ENCODE peak calls at places on chromosomes 12 and 14, in nine cellular contexts. One of them, this sample, is unnamed.
A peak's percentile ranks its signal among the peaks of the same experiment; 100 is the strongest.

GRCh38 chr12:55716582-55717396 is 943 bp downstream of the BLOC1S1 start:
- DNase-seq in progenitor cell of endocrine pancreas: no peak
- DNase-seq in mesothelial cell of epicardium: no peak
- DNase-seq in BE2C: no peak
- DNase-seq in choroid plexus epithelial cell: no peak
- DNase-seq in lower leg skin: no peak
- DNase-seq in type B pancreatic cell: no peak
- DNase-seq in uterus: no peak
- DNase-seq in psoas muscle: peak; percentile 17
- DNase-seq in this sample: no peak

GRCh38 chr12:51071663-51072062 is 11.7 kb downstream of the CSRNP2 start:
- DNase-seq in progenitor cell of endocrine pancreas: no peak
- DNase-seq in type B pancreatic cell: peak; percentile 8
- DNase-seq in psoas muscle: no peak
- DNase-seq in mesothelial cell of epicardium: no peak
- DNase-seq in choroid plexus epithelial cell: peak; percentile 18
- DNase-seq in BE2C: no peak
- DNase-seq in uterus: no peak
- DNase-seq in lower leg skin: no peak
- DNase-seq in this sample: no peak

GRCh38 chr14:61003571-61003970 is 22.5 kb downstream of the SLC38A6 start:
- DNase-seq in psoas muscle: no peak
- DNase-seq in choroid plexus epithelial cell: peak; percentile 65
- DNase-seq in uterus: no peak
- DNase-seq in mesothelial cell of epicardium: no peak
- DNase-seq in lower leg skin: no peak
- DNase-seq in BE2C: no peak
- DNase-seq in type B pancreatic cell: no peak
- DNase-seq in progenitor cell of endocrine pancreas: no peak
- DNase-seq in this sample: no peak

GRCh38 chr12:90058721-90059120 is 350.1 kb upstream of the ATP2B1 start:
- DNase-seq in mesothelial cell of epicardium: no peak
- DNase-seq in uterus: no peak
- DNase-seq in psoas muscle: no peak
- DNase-seq in choroid plexus epithelial cell: peak; percentile 91
- DNase-seq in BE2C: no peak
- DNase-seq in lower leg skin: no peak
- DNase-seq in type B pancreatic cell: no peak
- DNase-seq in progenitor cell of endocrine pancreas: no peak
- DNase-seq in this sample: no peak

GRCh38 chr12:94649349-94650142 is 811 bp downstream of the TMCC3 start:
- DNase-seq in mesothelial cell of epicardium: peak; percentile 72
- DNase-seq in choroid plexus epithelial cell: peak; percentile 55
- DNase-seq in BE2C: peak; percentile 31
- DNase-seq in type B pancreatic cell: peak; percentile 79
- DNase-seq in progenitor cell of endocrine pancreas: peak; percentile 59
- DNase-seq in lower leg skin: peak; percentile 23
- DNase-seq in psoas muscle: peak; percentile 64
- DNase-seq in uterus: peak; percentile 27
- DNase-seq in this sample: peak; percentile 41

GRCh38 chr14:30903285-30904124 is 29.1 kb downstream of the COCH start:
- DNase-seq in type B pancreatic cell: no peak
- DNase-seq in uterus: no peak
- DNase-seq in BE2C: no peak
- DNase-seq in progenitor cell of endocrine pancreas: no peak
- DNase-seq in lower leg skin: no peak
- DNase-seq in choroid plexus epithelial cell: no peak
- DNase-seq in mesothelial cell of epicardium: no peak
- DNase-seq in psoas muscle: no peak
- DNase-seq in this sample: no peak

GRCh38 chr12:68733661-68734071 is 12.3 kb upstream of the SLC35E3 start:
- DNase-seq in psoas muscle: no peak
- DNase-seq in progenitor cell of endocrine pancreas: no peak
- DNase-seq in type B pancreatic cell: no peak
- DNase-seq in choroid plexus epithelial cell: peak; percentile 60
- DNase-seq in BE2C: no peak
- DNase-seq in uterus: no peak
- DNase-seq in mesothelial cell of epicardium: no peak
- DNase-seq in lower leg skin: no peak
- DNase-seq in this sample: no peak

GRCh38 chr14:32225378-32225920 is 22.4 kb upstream of the RNU6-8 start:
- DNase-seq in psoas muscle: no peak
- DNase-seq in choroid plexus epithelial cell: no peak
- DNase-seq in lower leg skin: no peak
- DNase-seq in uterus: no peak
- DNase-seq in BE2C: peak; percentile 54
- DNase-seq in type B pancreatic cell: no peak
- DNase-seq in mesothelial cell of epicardium: no peak
- DNase-seq in progenitor cell of endocrine pancreas: no peak
- DNase-seq in this sample: no peak

GRCh38 chr12:121968880-121969279 is 50.5 kb downstream of the CFAP251 start:
- DNase-seq in choroid plexus epithelial cell: no peak
- DNase-seq in BE2C: no peak
- DNase-seq in progenitor cell of endocrine pancreas: no peak
- DNase-seq in uterus: no peak
- DNase-seq in psoas muscle: no peak
- DNase-seq in type B pancreatic cell: no peak
- DNase-seq in lower leg skin: no peak
- DNase-seq in mesothelial cell of epicardium: no peak
- DNase-seq in this sample: no peak

GRCh38 chr14:102096569-102097188 is 9.8 kb upstream of the HSP90AA1 start:
- DNase-seq in psoas muscle: peak; percentile 88
- DNase-seq in progenitor cell of endocrine pancreas: peak; percentile 60
- DNase-seq in BE2C: peak; percentile 88
- DNase-seq in uterus: peak; percentile 87
- DNase-seq in choroid plexus epithelial cell: peak; percentile 83
- DNase-seq in type B pancreatic cell: no peak
- DNase-seq in mesothelial cell of epicardium: peak; percentile 88
- DNase-seq in lower leg skin: peak; percentile 81
- DNase-seq in this sample: peak; percentile 85

GRCh38 chr12:103640831-103641230 is 53.8 kb downstream of the STAB2 start:
- DNase-seq in uterus: no peak
- DNase-seq in progenitor cell of endocrine pancreas: no peak
- DNase-seq in type B pancreatic cell: no peak
- DNase-seq in lower leg skin: no peak
- DNase-seq in psoas muscle: no peak
- DNase-seq in BE2C: no peak
- DNase-seq in mesothelial cell of epicardium: no peak
- DNase-seq in choroid plexus epithelial cell: no peak
- DNase-seq in this sample: no peak

GRCh38 chr12:53476769-53477209 is 22.5 kb downstream of the MAP3K12 start:
- DNase-seq in choroid plexus epithelial cell: no peak
- DNase-seq in lower leg skin: no peak
- DNase-seq in progenitor cell of endocrine pancreas: no peak
- DNase-seq in mesothelial cell of epicardium: no peak
- DNase-seq in BE2C: peak; percentile 38
- DNase-seq in type B pancreatic cell: no peak
- DNase-seq in psoas muscle: no peak
- DNase-seq in uterus: no peak
- DNase-seq in this sample: no peak

GRCh38 chr12:22118206-22118605 is 72.2 kb downstream of the CMAS start:
- DNase-seq in type B pancreatic cell: no peak
- DNase-seq in lower leg skin: no peak
- DNase-seq in progenitor cell of endocrine pancreas: no peak
- DNase-seq in psoas muscle: no peak
- DNase-seq in BE2C: no peak
- DNase-seq in choroid plexus epithelial cell: no peak
- DNase-seq in mesothelial cell of epicardium: no peak
- DNase-seq in uterus: no peak
- DNase-seq in this sample: no peak

GRCh38 chr12:22117551-22117950 is 71.5 kb downstream of the CMAS start:
- DNase-seq in type B pancreatic cell: no peak
- DNase-seq in psoas muscle: no peak
- DNase-seq in uterus: no peak
- DNase-seq in choroid plexus epithelial cell: no peak
- DNase-seq in mesothelial cell of epicardium: no peak
- DNase-seq in lower leg skin: no peak
- DNase-seq in progenitor cell of endocrine pancreas: no peak
- DNase-seq in BE2C: no peak
- DNase-seq in this sample: no peak

GRCh38 chr12:22124987-22125386 is 79.0 kb downstream of the CMAS start:
- DNase-seq in progenitor cell of endocrine pancreas: no peak
- DNase-seq in choroid plexus epithelial cell: no peak
- DNase-seq in BE2C: no peak
- DNase-seq in uterus: no peak
- DNase-seq in lower leg skin: no peak
- DNase-seq in mesothelial cell of epicardium: no peak
- DNase-seq in type B pancreatic cell: no peak
- DNase-seq in psoas muscle: no peak
- DNase-seq in this sample: no peak

GRCh38 chr12:22116376-22116775 is 70.4 kb downstream of the CMAS start:
- DNase-seq in psoas muscle: no peak
- DNase-seq in progenitor cell of endocrine pancreas: no peak
- DNase-seq in choroid plexus epithelial cell: no peak
- DNase-seq in BE2C: no peak
- DNase-seq in type B pancreatic cell: no peak
- DNase-seq in mesothelial cell of epicardium: no peak
- DNase-seq in uterus: no peak
- DNase-seq in lower leg skin: no peak
- DNase-seq in this sample: no peak

GRCh38 chr12:22121224-22121623 is 75.2 kb downstream of the CMAS start:
- DNase-seq in psoas muscle: no peak
- DNase-seq in lower leg skin: no peak
- DNase-seq in BE2C: no peak
- DNase-seq in progenitor cell of endocrine pancreas: no peak
- DNase-seq in choroid plexus epithelial cell: no peak
- DNase-seq in uterus: no peak
- DNase-seq in mesothelial cell of epicardium: no peak
- DNase-seq in type B pancreatic cell: no peak
- DNase-seq in this sample: no peak
- TF ChIP-seq CTCF in psoas muscle: no peak
- TF ChIP-seq CTCF in lower leg skin: no peak
- TF ChIP-seq CTCF in BE2C: peak; percentile 41
- TF ChIP-seq CTCF in progenitor cell of endocrine pancreas: peak; percentile 49
- TF ChIP-seq CTCF in choroid plexus epithelial cell: peak; percentile 27
- TF ChIP-seq CTCF in uterus: no peak
- TF ChIP-seq CTCF in mesothelial cell of epicardium: no peak
- TF ChIP-seq CTCF in type B pancreatic cell: no peak
- TF ChIP-seq CTCF in this sample: peak; percentile 27

GRCh38 chr14:77991128-77991772 is 178.9 kb upstream of the NRXN3 start:
- DNase-seq in type B pancreatic cell: no peak
- DNase-seq in uterus: no peak
- DNase-seq in choroid plexus epithelial cell: no peak
- DNase-seq in mesothelial cell of epicardium: no peak
- DNase-seq in lower leg skin: no peak
- DNase-seq in psoas muscle: no peak
- DNase-seq in BE2C: peak; percentile 22
- DNase-seq in progenitor cell of endocrine pancreas: no peak
- DNase-seq in this sample: no peak
- TF ChIP-seq CTCF in type B pancreatic cell: no peak
- TF ChIP-seq CTCF in uterus: no peak
- TF ChIP-seq CTCF in choroid plexus epithelial cell: no peak
- TF ChIP-seq CTCF in mesothelial cell of epicardium: no peak
- TF ChIP-seq CTCF in lower leg skin: no peak
- TF ChIP-seq CTCF in psoas muscle: no peak
- TF ChIP-seq CTCF in BE2C: peak; percentile 59
- TF ChIP-seq CTCF in progenitor cell of endocrine pancreas: peak; percentile 22
- TF ChIP-seq CTCF in this sample: peak; percentile 32

GRCh38 chr14:39175445-39176262 is 600 bp downstream of the PNN start:
- DNase-seq in mesothelial cell of epicardium: peak; percentile 70
- DNase-seq in uterus: no peak
- DNase-seq in progenitor cell of endocrine pancreas: peak; percentile 49
- DNase-seq in lower leg skin: no peak
- DNase-seq in type B pancreatic cell: peak; percentile 75
- DNase-seq in choroid plexus epithelial cell: peak; percentile 39
- DNase-seq in psoas muscle: no peak
- DNase-seq in BE2C: peak; percentile 54
- DNase-seq in this sample: peak; percentile 48

GRCh38 chr14:39177168-39177545 is 2.1 kb downstream of the PNN start:
- DNase-seq in uterus: no peak
- DNase-seq in progenitor cell of endocrine pancreas: no peak
- DNase-seq in type B pancreatic cell: no peak
- DNase-seq in psoas muscle: no peak
- DNase-seq in BE2C: no peak
- DNase-seq in mesothelial cell of epicardium: no peak
- DNase-seq in lower leg skin: no peak
- DNase-seq in choroid plexus epithelial cell: no peak
- DNase-seq in this sample: no peak

GRCh38 chr14:39174560-39175444 is at the start of gene PNN:
- DNase-seq in BE2C: peak; percentile 97
- DNase-seq in mesothelial cell of epicardium: peak; percentile 94
- DNase-seq in uterus: peak; percentile 98
- DNase-seq in type B pancreatic cell: peak; percentile 96
- DNase-seq in progenitor cell of endocrine pancreas: peak; percentile 92
- DNase-seq in lower leg skin: peak; percentile 98
- DNase-seq in psoas muscle: peak; percentile 96
- DNase-seq in choroid plexus epithelial cell: peak; percentile 100
- DNase-seq in this sample: peak; percentile 88

GRCh38 chr14:39179042-39179441 is 4.0 kb downstream of the PNN start:
- DNase-seq in mesothelial cell of epicardium: no peak
- DNase-seq in uterus: no peak
- DNase-seq in type B pancreatic cell: no peak
- DNase-seq in psoas muscle: no peak
- DNase-seq in BE2C: no peak
- DNase-seq in progenitor cell of endocrine pancreas: no peak
- DNase-seq in lower leg skin: no peak
- DNase-seq in choroid plexus epithelial cell: no peak
- DNase-seq in this sample: no peak

GRCh38 chr14:39176263-39177167 is 1.5 kb downstream of the PNN start:
- DNase-seq in mesothelial cell of epicardium: no peak
- DNase-seq in choroid plexus epithelial cell: no peak
- DNase-seq in progenitor cell of endocrine pancreas: no peak
- DNase-seq in type B pancreatic cell: no peak
- DNase-seq in psoas muscle: no peak
- DNase-seq in BE2C: no peak
- DNase-seq in lower leg skin: no peak
- DNase-seq in uterus: no peak
- DNase-seq in this sample: no peak
- TF ChIP-seq CTCF in mesothelial cell of epicardium: no peak
- TF ChIP-seq CTCF in choroid plexus epithelial cell: no peak
- TF ChIP-seq CTCF in progenitor cell of endocrine pancreas: no peak
- TF ChIP-seq CTCF in type B pancreatic cell: no peak
- TF ChIP-seq CTCF in psoas muscle: no peak
- TF ChIP-seq CTCF in BE2C: no peak
- TF ChIP-seq CTCF in lower leg skin: no peak
- TF ChIP-seq CTCF in uterus: no peak
- TF ChIP-seq CTCF in this sample: no peak

DNA sequence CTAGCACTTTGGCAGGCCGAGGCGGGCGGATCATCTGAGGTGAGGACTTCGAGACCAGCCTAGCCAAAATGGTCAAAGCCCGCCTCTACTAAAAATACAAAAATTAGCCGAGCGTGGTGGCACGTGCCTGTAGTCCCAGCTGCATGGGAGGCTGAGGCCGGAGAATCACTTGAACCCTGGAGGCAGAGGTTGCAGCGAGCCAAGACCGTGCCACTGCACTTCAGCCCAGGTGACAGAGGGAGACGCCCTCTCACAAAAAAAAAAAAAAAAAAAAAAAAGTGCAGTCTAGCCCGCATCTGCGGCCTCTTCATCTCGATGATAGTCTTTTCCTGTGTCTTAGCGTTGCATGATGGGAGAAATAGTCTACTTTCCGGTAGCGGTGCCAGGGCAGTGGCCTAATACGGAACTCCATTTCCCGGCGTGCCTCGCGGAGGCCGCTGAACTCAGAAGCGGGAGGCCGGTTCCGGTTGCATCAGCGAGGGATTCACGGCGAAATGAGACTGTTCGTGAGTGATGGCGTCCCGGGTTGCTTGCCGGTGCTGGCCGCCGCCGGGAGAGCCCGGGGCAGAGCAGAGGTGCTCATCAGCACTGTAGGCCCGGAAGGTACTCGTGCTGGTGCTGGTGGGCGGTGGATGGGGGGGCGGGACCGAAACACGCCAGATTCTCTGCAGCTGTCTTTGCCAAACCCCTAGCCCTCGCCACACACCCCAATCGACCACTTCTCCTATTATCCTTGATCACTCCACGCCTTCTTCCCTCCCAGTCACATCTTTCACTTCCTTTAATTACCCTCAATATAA is at the start of gene MARS1:
- DNase-seq in BE2C: peak; percentile 94
- DNase-seq in psoas muscle: peak; percentile 94
- DNase-seq in choroid plexus epithelial cell: peak; percentile 97
- DNase-seq in uterus: peak; percentile 96
- DNase-seq in progenitor cell of endocrine pancreas: peak; percentile 72
- DNase-seq in lower leg skin: peak; percentile 96
- DNase-seq in mesothelial cell of epicardium: peak; percentile 82
- DNase-seq in type B pancreatic cell: peak; percentile 90
- DNase-seq in this sample: peak; percentile 77
- TF ChIP-seq CTCF in BE2C: no peak
- TF ChIP-seq CTCF in psoas muscle: no peak
- TF ChIP-seq CTCF in choroid plexus epithelial cell: no peak
- TF ChIP-seq CTCF in uterus: peak; percentile 19
- TF ChIP-seq CTCF in progenitor cell of endocrine pancreas: no peak
- TF ChIP-seq CTCF in lower leg skin: no peak
- TF ChIP-seq CTCF in mesothelial cell of epicardium: no peak
- TF ChIP-seq CTCF in type B pancreatic cell: no peak
- TF ChIP-seq CTCF in this sample: no peak

This sample was measured in neural crest cell.